ENCODE peak calls at places on chromosomes 12 and 14, in four cellular contexts. Y is right cardiac atrium, X is adipocyte, B is DND-41. S is an unnamed sample.

GRCh38 chr12:116916122-116916521 is 5.4 kb downstream of the FBXW8 start:
- DNase-seq in Y (no peak), X (peak), B (no peak), S (peak)

GRCh38 chr12:57134949-57135348 is 6.7 kb downstream of the LRP1 start:
- DNase-seq in Y (no peak), X (peak), B (no peak), S (no peak)

GRCh38 chr14:70005281-70005805 is 126.1 kb downstream of the SMOC1 start:
- DNase-seq in Y (no peak), X (no peak), B (no peak), S (no peak)

GRCh38 chr14:92676448-92677086 is 71.9 kb downstream of the LGMN start:
- DNase-seq in Y (no peak), X (no peak), B (no peak), S (no peak)

GRCh38 chr12:105480162-105480561 is 149.7 kb downstream of the C12orf75 start:
- DNase-seq in Y (no peak), X (peak), B (no peak), S (peak)

GRCh38 chr12:97556201-97556824 is 93.7 kb downstream of the RMST start:
- DNase-seq in Y (peak), X (peak), B (no peak), S (peak)

GRCh38 chr14:102196008-102196407 is 56.3 kb downstream of the WDR20 start:
- DNase-seq in Y (no peak), X (no peak), B (no peak), S (no peak)

GRCh38 chr12:848519-849191 is 96.3 kb downstream of the WNK1 start:
- DNase-seq in Y (no peak), X (peak), B (no peak), S (peak)

GRCh38 chr12:91877022-91877421 is 268.6 kb downstream of the BTG1 start:
- DNase-seq in Y (no peak), X (no peak), B (peak), S (peak)

GRCh38 chr14:91996951-91997371 is 42.9 kb downstream of the TRIP11 start:
- DNase-seq in Y (no peak), X (peak), B (no peak), S (peak)

GRCh38 chr14:33457021-33457420 is 493.9 kb downstream of the EGLN3 start:
- DNase-seq in Y (no peak), X (no peak), B (no peak), S (no peak)

GRCh38 chr12:94169966-94170689 is 21.8 kb downstream of the PLXNC1 start:
- DNase-seq in Y (no peak), X (no peak), B (no peak), S (peak)

GRCh38 chr12:117334855-117335587 is 26.4 kb downstream of the NOS1 start:
- DNase-seq in Y (no peak), X (no peak), B (no peak), S (no peak)

GRCh38 chr12:87020071-87020470 is 763.9 kb upstream of the MGAT4C start:
- DNase-seq in Y (no peak), X (no peak), B (no peak), S (no peak)

GRCh38 chr12:47458273-47458672 is 247.6 kb downstream of the RPAP3 start:
- DNase-seq in Y (no peak), X (no peak), B (no peak), S (no peak)

GRCh38 chr12:21751517-21751916 is 23.0 kb downstream of the KCNJ8 start:
- DNase-seq in Y (no peak), X (peak), B (no peak), S (peak)

GRCh38 chr12:124509676-124510300 is 57.6 kb downstream of the NCOR2 start:
- DNase-seq in Y (peak), X (peak), B (no peak), S (peak)

GRCh38 chr12:95548056-95548538 is 3.2 kb downstream of the USP44 start:
- DNase-seq in Y (peak), X (peak), B (peak), S (no peak)

GRCh38 chr14:59534361-59534987 is 42.1 kb downstream of the CCDC175 start:
- DNase-seq in Y (no peak), X (no peak), B (no peak), S (peak)

GRCh38 chr12:53659609-53660008 is 16.3 kb downstream of the ATP5MC2 start:
- DNase-seq in Y (no peak), X (peak), B (no peak), S (peak)

GRCh38 chr14:105058521-105059034 is 6.7 kb downstream of the GPR132 start:
- DNase-seq in Y (no peak), X (no peak), B (no peak), S (no peak)

GRCh38 chr12:115872212-115872611 is 405.3 kb downstream of the MED13L start:
- DNase-seq in Y (no peak), X (no peak), B (no peak), S (no peak)

GRCh38 chr14:69481815-69482568 is 2.5 kb upstream of the PLEKHD1 start:
- DNase-seq in Y (no peak), X (no peak), B (no peak), S (no peak)

GRCh38 chr12:14408208-14408607 is 42.7 kb downstream of the ATF7IP start:
- DNase-seq in Y (no peak), X (peak), B (no peak), S (peak)

GRCh38 chr12:257521-258321 is 4.9 kb downstream of the SLC6A13 start:
- DNase-seq in Y (no peak), X (no peak), B (no peak), S (no peak)

GRCh38 chr12:14696265-14696741 is at the start of gene GUCY2C:
- DNase-seq in Y (no peak), X (no peak), B (no peak), S (no peak)

GRCh38 chr12:24499151-24500146 is 449.5 kb downstream of the BCAT1 start:
- DNase-seq in Y (no peak), X (peak), B (no peak), S (peak)

GRCh38 chr12:69540606-69541386 is 44.5 kb upstream of the CCT2 start:
- DNase-seq in Y (no peak), X (peak), B (no peak), S (peak)

GRCh38 chr14:55126089-55126488 is 3.0 kb upstream of the LGALS3 start:
- DNase-seq in Y (peak), X (no peak), B (no peak), S (no peak)

GRCh38 chr12:53235742-53236442 is 3.9 kb upstream of the RARG start:
- DNase-seq in Y (no peak), X (no peak), B (no peak), S (no peak)

GRCh38 chr14:59140441-59140840 is 48.0 kb upstream of the DAAM1 start:
- DNase-seq in Y (no peak), X (no peak), B (no peak), S (no peak)

GRCh38 chr14:52987042-52987441 is 36.2 kb upstream of the FERMT2 start:
- DNase-seq in Y (no peak), X (no peak), B (no peak), S (no peak)

GRCh38 chr12:131872154-131873046 is 22.0 kb upstream of the ULK1 start:
- DNase-seq in Y (no peak), X (peak), B (no peak), S (peak)

GRCh38 chr14:67815573-67816235 is 686 bp downstream of the ZFYVE26 start:
- DNase-seq in Y (no peak), X (peak), B (no peak), S (peak)

GRCh38 chr14:28382460-28383220 is 383.9 kb upstream of the FOXG1 start:
- DNase-seq in Y (no peak), X (peak), B (no peak), S (peak)

GRCh38 chr12:52513736-52514135 is 6.5 kb downstream of the KRT5 start:
- DNase-seq in Y (no peak), X (no peak), B (no peak), S (no peak)

GRCh38 chr14:106308839-106309389 is 782.5 kb downstream of the TMEM121 start:
- DNase-seq in Y (no peak), X (no peak), B (peak), S (peak)